ENCODE peak calls at places on chromosomes 1 and 21, in eight cellular contexts. Y is uterus; L is glutamatergic neuron; N is progenitor cell of endocrine pancreas; R is AG08396; C is activated effector memory CD4-positive, alpha-beta T cell treated with Interleukin-2 at 50 U/mL for 16 hours; D is body of pancreas; U is activated T-helper 1 cell treated with anti-CD3 and anti-CD28 coated beads, Interleukin-2, amount 50 U/mL, for 16 hours. I is an unnamed sample.
A peak's percentile ranks its signal among the peaks of the same experiment; 100 is the strongest.

GRCh38 chr1:39301606-39302005 is 97.1 kb downstream of the MACF1 start:
- DNase-seq in N (no peak), R (no peak), Y (no peak), D (no peak), L (no peak), C (no peak), U (no peak), I (no peak)

GRCh38 chr1:29630756-29631155 is 394.4 kb downstream of the PTPRU start:
- DNase-seq in R (no peak), L (no peak), C (no peak), U (no peak), Y (no peak), D (no peak), N (peak; percentile 2), I (no peak)

GRCh38 chr1:248686815-248687214 is 15.8 kb downstream of the OR14I1 start:
- DNase-seq in L (no peak), D (peak; percentile 23), N (no peak), Y (no peak), R (no peak), C (no peak), U (no peak), I (no peak)

GRCh38 chr1:84956655-84957054 is 40.3 kb downstream of the MCOLN2 start:
- DNase-seq in N (no peak), R (no peak), Y (no peak), D (no peak), C (no peak), U (no peak), L (no peak), I (no peak)

GRCh38 chr1:201630582-201630981 is 91.7 kb downstream of the NAV1 start:
- DNase-seq in D (no peak), Y (no peak), R (peak; percentile 28), N (no peak), L (no peak), U (no peak), C (no peak), I (no peak)

GRCh38 chr1:66325594-66326380 is 208.2 kb upstream of the SGIP1 start:
- DNase-seq in D (no peak), C (no peak), N (no peak), U (no peak), R (no peak), L (no peak), Y (no peak), I (no peak)

GRCh38 chr1:14362331-14362730 is 236.2 kb upstream of the KAZN start:
- DNase-seq in Y (no peak), R (no peak), N (no peak), D (no peak), L (no peak), C (no peak), U (no peak), I (no peak)

GRCh38 chr1:153880962-153881361 is 41.8 kb downstream of the GATAD2B start:
- DNase-seq in L (peak; percentile 82), N (no peak), D (peak; percentile 85), Y (peak; percentile 78), C (no peak), R (peak; percentile 75), U (no peak), I (peak; percentile 84)

GRCh38 chr1:1901641-1902294 is 10.9 kb upstream of the GNB1 start:
- DNase-seq in U (no peak), Y (no peak), R (no peak), L (no peak), D (no peak), C (no peak), N (no peak), I (no peak)

GRCh38 chr1:29465755-29466154 is 229.4 kb downstream of the PTPRU start:
- DNase-seq in R (peak; percentile 46), C (no peak), N (no peak), L (no peak), Y (no peak), D (no peak), U (no peak), I (peak; percentile 18)

GRCh38 chr1:23019851-23020625 is 770 bp downstream of the KDM1A start:
- DNase-seq in L (peak; percentile 74), N (peak; percentile 38), D (peak; percentile 26), Y (peak; percentile 23), U (peak; percentile 1), C (peak; percentile 2), R (peak; percentile 41), I (no peak)

GRCh38 chr1:228315484-228315944 is 91.1 kb downstream of the TRIM11 start:
- DNase-seq in R (no peak), L (no peak), U (no peak), N (no peak), C (no peak), Y (no peak), D (peak; percentile 57), I (no peak)

GRCh38 chr1:64098856-64099606 is 104.4 kb upstream of the UBE2U start:
- DNase-seq in C (no peak), R (no peak), L (no peak), N (no peak), Y (no peak), D (no peak), U (no peak), I (no peak)

GRCh38 chr21:34523019-34523418 is 11.0 kb upstream of the KCNE1 start:
- DNase-seq in U (no peak), C (no peak), D (no peak), N (no peak), Y (no peak), R (no peak), L (no peak), I (no peak)

GRCh38 chr1:3907031-3907534 is 7.0 kb upstream of the C1orf174 start:
- DNase-seq in L (peak; percentile 51), U (no peak), N (no peak), C (no peak), Y (no peak), D (peak; percentile 10), R (no peak), I (no peak)

GRCh38 chr1:77833521-77834100 is 54.2 kb downstream of the MIGA1 start:
- DNase-seq in U (no peak), N (no peak), D (no peak), L (no peak), C (no peak), R (no peak), Y (no peak), I (no peak)

GRCh38 chr21:44713130-44713529 is 1.8 kb upstream of the TSPEAR start:
- DNase-seq in R (no peak), C (no peak), D (no peak), L (no peak), U (no peak), Y (no peak), N (no peak), I (no peak)

GRCh38 chr1:151680812-151681211 is 35.8 kb downstream of the CELF3 start:
- DNase-seq in N (no peak), C (no peak), R (peak; percentile 73), Y (no peak), D (no peak), U (no peak), L (no peak), I (peak; percentile 68)

GRCh38 chr1:24309762-24310485 is 9.2 kb upstream of the GRHL3 start:
- DNase-seq in U (no peak), D (no peak), R (no peak), C (no peak), L (no peak), N (no peak), Y (no peak), I (no peak)

GRCh38 chr1:36279789-36280296 is 26.3 kb upstream of the SH3D21 start:
- DNase-seq in C (no peak), R (no peak), L (no peak), D (no peak), U (no peak), Y (no peak), N (no peak), I (no peak)

GRCh38 chr1:944341-945325 is 14.4 kb downstream of the NOC2L start:
- DNase-seq in U (no peak), Y (peak; percentile 83), C (no peak), N (no peak), R (peak; percentile 63), L (peak; percentile 83), D (no peak), I (peak; percentile 42)

GRCh38 chr1:212635141-212635601 is 26.6 kb downstream of the ATF3 start:
- DNase-seq in Y (no peak), D (no peak), U (no peak), N (no peak), C (no peak), R (peak; percentile 36), L (no peak), I (no peak)

GRCh38 chr21:37751268-37751975 is 164.8 kb downstream of the KCNJ6 start:
- DNase-seq in U (no peak), L (no peak), N (no peak), D (no peak), Y (no peak), R (peak; percentile 35), C (no peak), I (no peak)

GRCh38 chr1:56156937-56157336 is 422.4 kb downstream of the PLPP3 start:
- DNase-seq in R (no peak), N (no peak), U (no peak), Y (no peak), L (no peak), D (no peak), C (no peak), I (no peak)

GRCh38 chr1:53619088-53619810 is 119.7 kb downstream of the GLIS1 start:
- DNase-seq in D (peak; percentile 4), N (no peak), Y (peak; percentile 2), R (no peak), C (no peak), U (no peak), L (no peak), I (no peak)

GRCh38 chr1:33429846-33430750 is 797 bp downstream of the PHC2 start:
- DNase-seq in C (no peak), U (peak; percentile 6), N (peak; percentile 32), Y (peak; percentile 48), R (peak; percentile 79), L (peak; percentile 49), D (peak; percentile 66), I (no peak)

GRCh38 chr1:151816548-151816947 is 11.3 kb upstream of the LINGO4 start:
- DNase-seq in R (no peak), U (no peak), N (no peak), D (no peak), L (no peak), Y (no peak), C (no peak), I (no peak)

GRCh38 chr1:202940561-202940960 is 13.5 kb upstream of the KLHL12 start:
- DNase-seq in C (no peak), D (no peak), U (no peak), R (no peak), Y (no peak), N (no peak), L (no peak), I (no peak)

GRCh38 chr1:51120629-51121028 is 18.6 kb downstream of the C1orf185 start:
- DNase-seq in L (no peak), R (no peak), D (no peak), N (no peak), U (no peak), Y (no peak), C (no peak), I (no peak)